ENCODE peak calls at places on chromosomes 16 and 17, in eight cellular contexts. N is astrocyte of the spinal cord, C is glutamatergic neuron, U is Right ventricle myocardium superior, K is GM20000, V is sigmoid colon, F is activated B cell treated with CpG ODN at 0.5 μM for 24 hours, J is DND-41. T is an unnamed sample.

GRCh38 chr17:31369266-31369665 is 22.2 kb upstream of the RAB11FIP4 start:
- DNase-seq in N (peak), C (no peak), U (no peak), K (no peak), V (no peak), F (no peak), J (no peak), T (no peak)

GRCh38 chr17:6608321-6608720 is 32.2 kb downstream of the KIAA0753 start:
- DNase-seq in N (peak), C (no peak), U (no peak), K (no peak), V (no peak), F (no peak), J (no peak), T (no peak)

GRCh38 chr17:80262291-80262690 is 1.6 kb downstream of the RNF213 start:
- DNase-seq in N (no peak), C (no peak), U (no peak), K (no peak), V (no peak), F (no peak), J (no peak), T (no peak)

GRCh38 chr16:15856901-15857778 is at the start of gene MYH11:
- DNase-seq in N (no peak), C (peak), U (no peak), K (peak), V (peak), F (no peak), J (peak), T (no peak)

GRCh38 chr16:81466351-81466960 is 21.8 kb downstream of the CMIP start:
- DNase-seq in N (no peak), C (no peak), U (no peak), K (no peak), V (no peak), F (no peak), J (no peak), T (no peak)

GRCh38 chr16:64455275-64455674 is 666.6 kb downstream of the CDH11 start:
- DNase-seq in N (peak), C (no peak), U (no peak), K (no peak), V (no peak), F (no peak), J (no peak), T (no peak)

GRCh38 chr16:54265558-54266213 is 20.9 kb downstream of the IRX3 start:
- DNase-seq in N (no peak), C (no peak), U (no peak), K (no peak), V (no peak), F (no peak), J (no peak), T (no peak)

GRCh38 chr16:65576139-65576538 is 454.3 kb upstream of the CDH11 start:
- DNase-seq in N (no peak), C (no peak), U (no peak), K (no peak), V (no peak), F (no peak), J (no peak), T (no peak)

GRCh38 chr16:77599793-77600415 is 122.4 kb upstream of the NUDT7 start:
- DNase-seq in N (peak), C (peak), U (no peak), K (peak), V (no peak), F (no peak), J (peak), T (no peak)

GRCh38 chr16:68790130-68790761 is 53.1 kb upstream of the TANGO6 start:
- DNase-seq in N (peak), C (no peak), U (no peak), K (no peak), V (peak), F (no peak), J (no peak), T (no peak)

GRCh38 chr17:77354721-77355455 is 214.1 kb downstream of the SEC14L1 start:
- DNase-seq in N (peak), C (no peak), U (peak), K (peak), V (peak), F (no peak), J (no peak), T (no peak)

GRCh38 chr17:45171338-45172231 is 9.9 kb downstream of the HEXIM2 start:
- DNase-seq in N (no peak), C (peak), U (no peak), K (no peak), V (peak), F (no peak), J (peak), T (peak)

T was measured in lower lobe of right lung.